ENCODE peak calls at places on chromosomes 2 and 18, in nine cellular contexts. I is Peyer's patch; G is bronchial epithelial cell; B is breast epithelium; Z is A549; O is epithelial cell of esophagus; M is CD8-positive, alpha-beta T cell; P is heart right ventricle; F is fibroblast of pulmonary artery. R is an unnamed sample.

GRCh38 chr2:112318515-112318914 is 43.1 kb downstream of the ZC3H6 start:
- DNase-seq in B (no peak), I (no peak), F (no peak), P (no peak), M (no peak), Z (no peak), O (no peak), G (no peak), R (no peak)

GRCh38 chr18:66342577-66342976 is 261.3 kb downstream of the CDH19 start:
- DNase-seq in M (no peak), I (no peak), P (no peak), O (no peak), B (no peak), F (no peak), Z (no peak), G (no peak), R (no peak)

GRCh38 chr2:60383421-60384117 is 169.9 kb downstream of the BCL11A start:
- DNase-seq in O (peak), G (peak), Z (no peak), F (no peak), I (no peak), M (no peak), B (no peak), P (no peak), R (no peak)

GRCh38 chr2:236823976-236824375 is 254.4 kb downstream of the ACKR3 start:
- DNase-seq in G (peak), Z (no peak), F (no peak), B (no peak), P (no peak), I (no peak), O (peak), M (no peak), R (no peak)

GRCh38 chr2:10204326-10205200 is 82.0 kb downstream of the RRM2 start:
- DNase-seq in M (no peak), O (no peak), B (no peak), I (no peak), G (no peak), P (no peak), Z (no peak), F (no peak), R (no peak)

GRCh38 chr2:39913648-39914456 is 134.8 kb upstream of the THUMPD2 start:
- DNase-seq in Z (peak), F (peak), G (peak), O (peak), I (no peak), P (no peak), B (no peak), M (no peak), R (peak)

GRCh38 chr2:98479959-98480524 is 35.4 kb downstream of the INPP4A start:
- DNase-seq in P (peak), M (no peak), F (peak), G (peak), Z (no peak), B (no peak), I (no peak), O (peak), R (peak)

GRCh38 chr18:36352384-36352783 is 54.9 kb downstream of the FHOD3 start:
- DNase-seq in M (no peak), B (no peak), G (peak), F (peak), I (no peak), P (no peak), Z (no peak), O (peak), R (peak)

GRCh38 chr2:171407030-171407707 is 26.6 kb downstream of the METTL8 start:
- DNase-seq in Z (no peak), B (no peak), P (no peak), M (no peak), F (no peak), O (no peak), G (no peak), I (no peak), R (no peak)

GRCh38 chr18:2932247-2933181 is 80.4 kb downstream of the LPIN2 start:
- DNase-seq in F (peak), P (no peak), M (no peak), I (no peak), O (peak), Z (peak), G (peak), B (no peak), R (peak)

GRCh38 chr2:217277646-217278048 is 417.8 kb upstream of the TNP1 start:
- DNase-seq in G (peak), B (no peak), O (peak), F (peak), I (no peak), Z (peak), M (no peak), P (no peak), R (peak)

GRCh38 chr2:9905413-9905812 is 46.1 kb upstream of the GRHL1 start:
- DNase-seq in I (no peak), G (peak), Z (no peak), O (peak), M (no peak), P (no peak), B (no peak), F (no peak), R (no peak)

GRCh38 chr18:56873441-56874140 is 222.4 kb downstream of the WDR7 start:
- DNase-seq in O (peak), F (peak), I (no peak), B (no peak), Z (no peak), G (no peak), P (no peak), M (no peak), R (no peak)

GRCh38 chr18:29753379-29753778 is 1289.2 kb downstream of the DSC3 start:
- DNase-seq in F (peak), P (no peak), M (no peak), O (peak), I (no peak), Z (no peak), G (peak), B (no peak), R (peak)

GRCh38 chr2:51795248-51795888 is 763.4 kb upstream of the NRXN1 start:
- DNase-seq in M (no peak), B (no peak), G (no peak), F (no peak), I (no peak), P (no peak), O (peak), Z (no peak), R (no peak)

GRCh38 chr18:67509711-67510110 is 6.8 kb downstream of the DSEL start:
- DNase-seq in O (no peak), B (no peak), I (no peak), M (no peak), Z (no peak), G (no peak), P (no peak), F (peak), R (peak)

GRCh38 chr2:240464514-240465241 is 29.2 kb downstream of the GPC1 start:
- DNase-seq in G (no peak), I (peak), Z (no peak), M (no peak), F (no peak), P (peak), O (no peak), B (no peak), R (no peak)

GRCh38 chr18:37419272-37419671 is 146.3 kb downstream of the CELF4 start:
- DNase-seq in G (peak), I (no peak), P (no peak), Z (no peak), B (no peak), M (no peak), F (peak), O (peak), R (no peak)

GRCh38 chr2:46849080-46849715 is 66.4 kb downstream of the MCFD2 start:
- DNase-seq in F (peak), M (no peak), G (peak), P (no peak), O (peak), B (no peak), I (peak), Z (peak), R (peak)

GRCh38 chr2:74267068-74267467 is 68.7 kb downstream of the MTHFD2 start:
- DNase-seq in B (no peak), G (peak), F (no peak), O (peak), Z (peak), I (peak), P (no peak), M (peak), R (no peak)

GRCh38 chr2:25079050-25079635 is 37.3 kb downstream of the EFR3B start:
- DNase-seq in Z (peak), G (no peak), I (no peak), F (no peak), M (no peak), O (no peak), B (no peak), P (no peak), R (no peak)

GRCh38 chr2:239588451-239589269 is 187.8 kb upstream of the HDAC4 start:
- DNase-seq in Z (no peak), F (no peak), I (peak), B (no peak), M (no peak), O (no peak), G (no peak), P (no peak), R (no peak)

GRCh38 chr2:198471291-198471690 is 666.9 kb downstream of the PLCL1 start:
- DNase-seq in M (no peak), F (no peak), O (peak), Z (no peak), G (no peak), B (no peak), P (no peak), I (no peak), R (no peak)

GRCh38 chr2:217787160-217787877 is 215.5 kb downstream of the TNS1 start:
- DNase-seq in M (no peak), G (no peak), B (no peak), O (no peak), I (no peak), F (no peak), Z (no peak), P (no peak), R (no peak)

GRCh38 chr2:231387904-231388724 is 7.4 kb upstream of the B3GNT7 start:
- DNase-seq in F (peak), I (no peak), M (no peak), P (peak), G (no peak), B (no peak), O (peak), Z (no peak), R (peak)

GRCh38 chr2:86157009-86157556 is 38.2 kb downstream of the IMMT start:
- DNase-seq in F (no peak), I (no peak), Z (no peak), P (no peak), O (no peak), G (no peak), B (no peak), M (no peak), R (no peak)

GRCh38 chr2:131394147-131394931 is 30.4 kb upstream of the RAB6D start:
- DNase-seq in P (peak), Z (no peak), I (peak), O (no peak), G (no peak), M (no peak), F (no peak), B (no peak), R (no peak)

GRCh38 chr2:200003444-200003843 is 48.1 kb downstream of the MAIP1 start:
- DNase-seq in F (peak), B (no peak), P (no peak), G (peak), I (no peak), M (no peak), O (peak), Z (no peak), R (peak)

GRCh38 chr2:151973901-151974199 is 125.0 kb downstream of the CACNB4 start:
- DNase-seq in I (no peak), O (peak), B (no peak), M (no peak), P (no peak), G (peak), F (peak), Z (no peak), R (peak)

GRCh38 chr2:11144724-11145079 is 10.6 kb upstream of the SLC66A3 start:
- DNase-seq in M (no peak), F (no peak), I (no peak), G (no peak), B (no peak), O (no peak), Z (no peak), P (no peak), R (no peak)

GRCh38 chr18:79445221-79445620 is 49.5 kb downstream of the NFATC1 start:
- DNase-seq in O (no peak), G (no peak), Z (no peak), F (no peak), I (no peak), B (no peak), P (no peak), M (no peak), R (no peak)

GRCh38 chr2:46351388-46352141 is 54.4 kb downstream of the EPAS1 start:
- DNase-seq in P (peak), B (no peak), M (peak), I (no peak), Z (no peak), O (no peak), G (no peak), F (no peak), R (no peak)

GRCh38 chr18:76354348-76354747 is 140.7 kb downstream of the ZNF516 start:
- DNase-seq in G (peak), B (no peak), Z (no peak), M (no peak), F (peak), P (no peak), I (no peak), O (peak), R (peak)

GRCh38 chr2:45890819-45891218 is 239.3 kb downstream of the PRKCE start:
- DNase-seq in B (no peak), Z (no peak), G (no peak), P (no peak), I (no peak), F (no peak), M (no peak), O (no peak), R (no peak)

GRCh38 chr2:116132833-116133232 is 1681.7 kb upstream of the DDX18 start:
- DNase-seq in F (no peak), Z (no peak), G (no peak), P (no peak), I (no peak), B (no peak), M (no peak), O (no peak), R (no peak)

GRCh38 chr2:17615728-17616351 is 75.3 kb downstream of the VSNL1 start:
- DNase-seq in F (peak), Z (no peak), G (peak), I (no peak), P (no peak), B (no peak), M (no peak), O (peak), R (peak)

GRCh38 chr2:235642446-235643107 is 148.7 kb downstream of the AGAP1 start:
- DNase-seq in Z (no peak), F (peak), M (no peak), I (no peak), O (peak), P (peak), G (peak), B (no peak), R (peak)
- TF ChIP-seq CTCF in Z (no peak), F (peak), M (no peak), I (no peak), O (no peak), P (peak), G (no peak), B (no peak), R (peak)

DNA sequence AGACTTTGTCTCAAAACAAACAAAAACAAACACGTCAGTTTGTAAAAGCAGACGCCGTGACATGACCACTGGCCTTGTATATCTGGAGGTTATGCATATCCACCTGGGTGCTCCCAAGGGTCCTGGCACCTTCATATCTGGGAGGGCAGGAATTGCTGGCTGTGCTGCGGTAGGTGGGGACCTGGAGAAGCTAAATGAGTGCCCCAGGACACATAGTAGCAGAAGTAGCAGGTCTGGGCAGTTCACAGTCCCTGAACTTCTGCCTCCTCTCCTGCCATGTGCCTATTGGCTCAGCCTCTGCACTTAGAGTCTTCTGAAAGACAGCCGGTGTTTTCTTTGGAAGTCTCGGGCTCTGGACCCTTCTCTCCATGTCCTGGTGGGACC is 30.9 kb upstream of the IL1R2 start:
- DNase-seq in M (no peak), G (no peak), Z (no peak), I (no peak), P (no peak), B (no peak), O (no peak), F (no peak), R (no peak)
- H3K4me3 ChIP-seq in M (no peak), G (no peak), Z (no peak), I (no peak), P (no peak), B (peak), O (no peak), F (no peak), R (no peak)

GRCh38 chr2:27448381-27448780 is 6.2 kb downstream of the KRTCAP3 start:
- DNase-seq in G (peak), Z (no peak), M (no peak), B (no peak), I (no peak), P (no peak), O (peak), F (no peak), R (no peak)

GRCh38 chr2:27451095-27451494 is 8.9 kb downstream of the KRTCAP3 start:
- DNase-seq in O (no peak), P (no peak), F (no peak), B (no peak), I (no peak), Z (no peak), M (no peak), G (no peak), R (no peak)

GRCh38 chr2:27453968-27454367 is 11.8 kb downstream of the KRTCAP3 start:
- DNase-seq in B (no peak), G (no peak), Z (no peak), F (no peak), M (no peak), P (no peak), I (no peak), O (no peak), R (no peak)
- TF ChIP-seq CTCF in B (no peak), G (no peak), Z (no peak), F (no peak), M (no peak), P (no peak), I (no peak), O (no peak), R (no peak)

GRCh38 chr2:62741127-62741526 is 35.6 kb downstream of the EHBP1 start:
- DNase-seq in I (no peak), O (no peak), G (no peak), B (no peak), Z (no peak), P (no peak), F (no peak), M (no peak), R (no peak)

GRCh38 chr2:62740221-62740620 is 34.7 kb downstream of the EHBP1 start:
- DNase-seq in B (no peak), Z (no peak), O (no peak), F (no peak), P (no peak), M (no peak), G (no peak), I (no peak), R (peak)

GRCh38 chr2:62743506-62743905 is 38.0 kb downstream of the EHBP1 start:
- DNase-seq in G (no peak), M (no peak), P (no peak), Z (no peak), O (no peak), I (no peak), F (no peak), B (no peak), R (no peak)

GRCh38 chr2:62744603-62745002 is 39.1 kb downstream of the EHBP1 start:
- DNase-seq in I (no peak), G (no peak), F (no peak), P (no peak), Z (no peak), O (no peak), B (no peak), M (no peak), R (no peak)

GRCh38 chr2:62741954-62742722 is 36.6 kb downstream of the EHBP1 start:
- DNase-seq in F (no peak), I (no peak), P (no peak), O (no peak), M (no peak), Z (no peak), G (no peak), B (no peak), R (no peak)
- H3K4me3 ChIP-seq in F (no peak), I (no peak), P (no peak), O (no peak), M (no peak), Z (no peak), G (no peak), B (no peak), R (no peak)

GRCh38 chr2:193690572-193690971 is 1495.8 kb upstream of the TMEFF2 start:
- DNase-seq in G (peak), Z (no peak), B (no peak), O (peak), P (no peak), M (no peak), F (no peak), I (no peak), R (no peak)

GRCh38 chr2:193695367-193695766 is 1500.6 kb upstream of the TMEFF2 start:
- DNase-seq in G (peak), O (peak), I (no peak), Z (no peak), F (peak), P (no peak), M (no peak), B (no peak), R (peak)
- TF ChIP-seq CTCF in G (peak), O (peak), I (no peak), Z (peak), F (peak), P (no peak), M (no peak), B (no peak), R (peak)

DNA sequence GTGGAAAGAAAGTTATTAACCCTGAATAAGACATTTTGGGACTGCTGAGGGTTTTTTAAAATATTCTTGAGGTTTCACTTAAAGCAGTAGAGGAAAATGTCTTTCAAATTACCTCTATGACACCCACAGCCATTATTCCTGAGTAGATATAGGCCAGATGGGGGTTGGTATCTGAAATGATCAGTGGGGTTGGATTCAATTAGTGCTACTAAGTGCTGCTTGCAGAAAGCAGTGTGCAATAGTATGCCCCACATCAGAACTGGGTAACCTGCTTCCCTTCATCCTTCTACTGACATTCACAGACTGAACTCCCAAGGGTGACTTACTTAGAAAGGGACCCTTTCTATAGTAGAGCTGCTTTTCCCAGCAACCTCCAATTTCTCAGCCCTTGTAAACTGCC is 7.3 kb upstream of the ETAA1 start:
- DNase-seq in I (no peak), P (no peak), O (no peak), Z (no peak), B (no peak), G (no peak), M (no peak), F (no peak), R (no peak)
- H3K4me3 ChIP-seq in I (no peak), P (no peak), O (no peak), Z (no peak), B (no peak), G (no peak), M (no peak), F (no peak), R (no peak)

GRCh38 chr2:223247136-223247535 is 195.1 kb downstream of the KCNE4 start:
- DNase-seq in M (no peak), F (peak), O (peak), P (no peak), G (peak), I (no peak), B (no peak), Z (no peak), R (peak)
- TF ChIP-seq CTCF in M (no peak), F (peak), O (peak), P (peak), G (peak), I (no peak), B (no peak), Z (peak), R (peak)

DNA sequence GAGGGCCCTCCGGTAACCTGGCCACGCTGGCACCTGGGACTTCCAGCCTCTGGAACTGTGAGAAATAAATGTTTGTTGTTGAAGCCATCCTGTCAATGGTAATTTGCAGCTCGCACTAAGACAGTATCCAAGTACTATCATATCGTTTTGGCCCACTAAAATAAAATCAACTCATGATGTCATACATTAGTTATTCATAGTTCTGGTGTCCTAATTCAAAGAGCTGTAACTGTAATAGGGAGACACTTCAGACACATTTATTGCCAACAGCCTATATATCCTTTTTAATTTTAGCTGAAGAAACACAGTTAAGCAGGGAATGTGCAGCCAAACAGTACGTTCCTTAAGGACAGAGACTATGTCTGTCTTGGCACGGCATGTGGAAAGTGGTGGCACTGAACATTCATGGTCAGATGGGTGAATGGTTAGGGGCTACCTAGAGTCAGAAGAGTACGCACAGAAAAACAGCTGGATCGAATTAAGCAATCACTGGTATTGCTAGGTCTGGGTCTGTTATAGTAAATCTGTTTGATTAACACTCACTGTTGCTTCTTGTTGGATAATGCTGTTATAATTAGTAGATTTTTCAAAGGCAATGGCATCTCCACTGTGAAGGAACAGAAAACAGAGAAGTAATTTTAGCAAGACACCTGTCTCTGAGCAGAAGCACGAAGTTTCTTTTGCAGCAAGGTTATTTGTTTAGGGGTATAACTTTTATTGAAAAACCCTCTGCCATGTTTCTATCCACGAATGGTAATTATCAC is 41.3 kb upstream of the CREG2 start:
- DNase-seq in G (no peak), M (no peak), B (no peak), F (no peak), P (no peak), O (no peak), Z (no peak), I (no peak), R (no peak)
- H3K4me3 ChIP-seq in G (no peak), M (no peak), B (no peak), F (no peak), P (no peak), O (no peak), Z (no peak), I (no peak), R (no peak)